ENCODE peak calls at places on chromosome 1, in seven cellular contexts. I is PC-9; L is brain microvascular endothelial cell; A is A673; Y is mesendoderm; U is CD4-positive, alpha-beta memory T cell; T is astrocyte. V is an unnamed sample.

GRCh38 chr1:24748191-24749121 is 3.2 kb downstream of the CLIC4 start:
- DNase-seq in I (no peak), L (no peak), A (no peak), Y (no peak), U (no peak), T (no peak), V (peak)

GRCh38 chr1:166700696-166701095 is 138.6 kb upstream of the POGK start:
- DNase-seq in I (no peak), L (no peak), A (peak), Y (peak), U (no peak), T (no peak), V (no peak)

GRCh38 chr1:166488327-166488726 is 321.5 kb upstream of the FAM78B start:
- DNase-seq in I (no peak), L (no peak), A (no peak), Y (no peak), U (no peak), T (no peak), V (no peak)

GRCh38 chr1:155085504-155086181 is 7.0 kb downstream of the EFNA3 start:
- DNase-seq in I (peak), L (peak), A (no peak), Y (peak), U (peak), T (no peak), V (peak)

GRCh38 chr1:204852854-204853253 is 17.8 kb upstream of the NFASC start:
- DNase-seq in I (no peak), L (no peak), A (no peak), Y (no peak), U (no peak), T (no peak), V (no peak)

GRCh38 chr1:196324345-196324744 is 283.9 kb downstream of the KCNT2 start:
- DNase-seq in I (no peak), L (no peak), A (no peak), Y (no peak), U (no peak), T (no peak), V (no peak)

GRCh38 chr1:16921391-16922185 is at the start of gene CROCC:
- DNase-seq in I (no peak), L (peak), A (peak), Y (peak), U (peak), T (no peak), V (peak)

GRCh38 chr1:16068356-16069270 is 4.8 kb downstream of the FAM131C start:
- DNase-seq in I (no peak), L (no peak), A (no peak), Y (no peak), U (no peak), T (no peak), V (no peak)

GRCh38 chr1:230458509-230458908 is 32.4 kb upstream of the PGBD5 start:
- DNase-seq in I (peak), L (no peak), A (no peak), Y (no peak), U (no peak), T (peak), V (no peak)

GRCh38 chr1:157170677-157171515 is 32.7 kb upstream of the ETV3 start:
- DNase-seq in I (peak), L (peak), A (peak), Y (peak), U (peak), T (no peak), V (peak)

GRCh38 chr1:111895017-111895416 is 94.5 kb downstream of the KCND3 start:
- DNase-seq in I (no peak), L (no peak), A (no peak), Y (no peak), U (no peak), T (no peak), V (no peak)

GRCh38 chr1:119873166-119874025 is 22.9 kb downstream of the ADAM30 start:
- DNase-seq in I (no peak), L (peak), A (no peak), Y (no peak), U (no peak), T (peak), V (no peak)

GRCh38 chr1:21065851-21066250 is 110.8 kb downstream of the EIF4G3 start:
- DNase-seq in I (no peak), L (no peak), A (no peak), Y (no peak), U (no peak), T (no peak), V (no peak)

GRCh38 chr1:18484726-18485125 is 4.0 kb downstream of the KLHDC7A start:
- DNase-seq in I (no peak), L (no peak), A (no peak), Y (no peak), U (no peak), T (no peak), V (no peak)

GRCh38 chr1:18481921-18482701 is 1.4 kb downstream of the KLHDC7A start:
- DNase-seq in I (no peak), L (no peak), A (no peak), Y (no peak), U (no peak), T (no peak), V (no peak)

GRCh38 chr1:18481190-18481920 is 625 bp downstream of the KLHDC7A start:
- DNase-seq in I (no peak), L (no peak), A (no peak), Y (no peak), U (no peak), T (no peak), V (no peak)

GRCh38 chr1:18484276-18484675 is 3.5 kb downstream of the KLHDC7A start:
- DNase-seq in I (no peak), L (no peak), A (no peak), Y (no peak), U (no peak), T (no peak), V (no peak)

GRCh38 chr1:18482721-18483425 is 2.1 kb downstream of the KLHDC7A start:
- DNase-seq in I (no peak), L (no peak), A (no peak), Y (no peak), U (no peak), T (no peak), V (no peak)
- H3K27ac ChIP-seq in I (no peak), L (no peak), A (no peak), Y (no peak), U (no peak), T (no peak), V (no peak)

DNA sequence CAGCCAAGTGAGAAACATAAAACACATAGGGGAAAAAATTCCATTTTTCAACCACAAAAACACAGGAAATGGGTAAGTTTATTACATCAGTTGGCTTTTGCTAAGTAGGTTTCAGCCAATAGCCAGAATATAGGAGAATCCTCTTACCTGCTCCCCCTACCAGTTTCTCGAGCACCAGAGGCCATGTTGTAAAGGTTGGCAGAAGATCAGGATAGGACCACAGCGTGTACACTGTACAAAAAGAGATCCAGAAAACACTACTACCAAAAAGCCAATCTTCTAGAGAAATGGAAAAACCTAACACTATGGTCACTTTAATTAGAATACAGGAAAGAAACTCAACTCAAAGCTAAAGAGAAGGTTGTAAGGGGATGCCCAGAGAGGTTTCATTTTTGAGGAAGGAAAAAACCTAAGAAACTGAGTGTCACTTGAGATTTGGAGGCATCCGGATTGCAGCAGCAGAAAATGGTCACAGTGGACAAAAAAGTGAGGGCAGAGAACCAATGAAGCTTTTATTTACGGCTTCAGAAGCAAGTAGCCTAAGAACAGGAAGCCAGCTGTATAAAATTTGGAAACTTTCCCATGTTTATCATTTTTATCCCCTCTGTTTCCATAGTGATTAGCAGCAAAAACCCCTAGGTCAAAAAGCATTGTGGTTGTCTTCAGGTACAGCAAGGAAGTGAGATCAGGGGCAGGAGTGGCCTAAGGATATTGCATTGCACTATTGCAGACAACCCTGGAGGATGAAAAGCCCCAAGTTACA is 2.9 kb downstream of the EIF2D start:
- DNase-seq in I (no peak), L (no peak), A (no peak), Y (no peak), U (no peak), T (no peak), V (no peak)
- H3K4me3 ChIP-seq in I (no peak), L (no peak), A (no peak), Y (no peak), U (no peak), T (no peak), V (no peak)

GRCh38 chr1:26555550-26555981 is 26.0 kb downstream of the RPS6KA1 start:
- DNase-seq in I (no peak), L (no peak), A (no peak), Y (no peak), U (no peak), T (no peak), V (no peak)
- H3K27ac ChIP-seq in I (no peak), L (no peak), A (no peak), Y (no peak), U (no peak), T (no peak), V (no peak)

GRCh38 chr1:162568802-162569201 is 7.3 kb downstream of the UAP1 start:
- DNase-seq in I (no peak), L (no peak), A (no peak), Y (no peak), U (no peak), T (no peak), V (no peak)
- H3K4me3 ChIP-seq in I (no peak), L (no peak), A (no peak), Y (no peak), U (no peak), T (no peak), V (no peak)

V was measured in Peyer's patch.